ENCODE peak calls at places on chromosomes 7 and 10, in seven cellular contexts. S is cardiac fibroblast, Y is AG04450, A is BJ, T is brain microvascular endothelial cell, X is left ventricle myocardium inferior, P is heart right ventricle. R is an unnamed sample.
A peak's percentile ranks its signal among the peaks of the same experiment; 100 is the strongest.

GRCh38 chr10:23917251-23917908 is 291.6 kb upstream of the KIAA1217 start:
- DNase-seq in S (no peak), Y (no peak), A (no peak), T (no peak), X (no peak), P (no peak), R (no peak)

GRCh38 chr7:152556013-152556412 is 119.9 kb downstream of the XRCC2 start:
- DNase-seq in S (no peak), Y (no peak), A (no peak), T (no peak), X (no peak), P (no peak), R (no peak)

GRCh38 chr10:124535731-124536495 is 74.3 kb downstream of the LHPP start:
- DNase-seq in S (no peak), Y (no peak), A (no peak), T (no peak), X (no peak), P (no peak), R (no peak)

GRCh38 chr7:5780801-5781496 is 514 bp downstream of the RNF216 start:
- DNase-seq in S (peak; percentile 35), Y (no peak), A (no peak), T (peak; percentile 8), X (peak; percentile 54), P (peak; percentile 60), R (no peak)

GRCh38 chr10:3197354-3198003 is 24.9 kb upstream of the PITRM1 start:
- DNase-seq in S (peak; percentile 86), Y (peak; percentile 65), A (peak; percentile 62), T (peak; percentile 87), X (peak; percentile 77), P (peak; percentile 83), R (peak; percentile 51)

GRCh38 chr7:140601566-140602174 is 38.9 kb downstream of the DENND2A start:
- DNase-seq in S (no peak), Y (no peak), A (no peak), T (no peak), X (no peak), P (peak; percentile 19), R (no peak)

GRCh38 chr7:158494162-158494586 is 93.4 kb downstream of the PTPRN2 start:
- DNase-seq in S (no peak), Y (no peak), A (no peak), T (no peak), X (no peak), P (no peak), R (no peak)

GRCh38 chr10:88982360-88982759 is 8.2 kb upstream of the FAS start:
- DNase-seq in S (no peak), Y (no peak), A (no peak), T (no peak), X (no peak), P (no peak), R (no peak)

GRCh38 chr10:124864421-124865193 is 63.0 kb downstream of the ABRAXAS2 start:
- DNase-seq in S (peak; percentile 11), Y (no peak), A (no peak), T (peak; percentile 2), X (peak; percentile 86), P (peak; percentile 77), R (no peak)

GRCh38 chr7:46784746-46785145 is 797.2 kb downstream of the TNS3 start:
- DNase-seq in S (peak; percentile 29), Y (no peak), A (peak; percentile 45), T (peak; percentile 57), X (no peak), P (no peak), R (no peak)

GRCh38 chr7:151759591-151760042 is 117.3 kb downstream of the PRKAG2 start:
- DNase-seq in S (peak; percentile 72), Y (no peak), A (no peak), T (peak; percentile 49), X (peak; percentile 43), P (no peak), R (no peak)

GRCh38 chr10:1120761-1121160 is 64.6 kb downstream of the WDR37 start:
- DNase-seq in S (no peak), Y (no peak), A (no peak), T (no peak), X (no peak), P (no peak), R (no peak)

GRCh38 chr10:103923502-103923901 is 5.5 kb upstream of the STN1 start:
- DNase-seq in S (no peak), Y (no peak), A (no peak), T (no peak), X (no peak), P (no peak), R (no peak)

GRCh38 chr7:34453150-34453549 is 204.9 kb upstream of the NPSR1 start:
- DNase-seq in S (peak; percentile 40), Y (no peak), A (no peak), T (no peak), X (no peak), P (no peak), R (no peak)

GRCh38 chr10:89427629-89428028 is 13.3 kb downstream of the IFIT5 start:
- DNase-seq in S (peak; percentile 48), Y (peak; percentile 48), A (peak; percentile 39), T (peak; percentile 76), X (no peak), P (no peak), R (no peak)

GRCh38 chr7:97024209-97025129 is at the start of gene DLX5:
- DNase-seq in S (no peak), Y (no peak), A (no peak), T (no peak), X (no peak), P (no peak), R (no peak)

GRCh38 chr7:159211540-159212182 is 67.0 kb upstream of the VIPR2 start:
- DNase-seq in S (no peak), Y (no peak), A (no peak), T (no peak), X (no peak), P (no peak), R (no peak)

GRCh38 chr7:20779041-20779440 is 7.6 kb downstream of the SP8 start:
- DNase-seq in S (no peak), Y (no peak), A (no peak), T (no peak), X (no peak), P (no peak), R (no peak)

GRCh38 chr10:108465871-108466641 is 1301.5 kb upstream of the SORCS1 start:
- DNase-seq in S (peak; percentile 20), Y (no peak), A (no peak), T (no peak), X (peak; percentile 22), P (peak; percentile 40), R (no peak)

GRCh38 chr7:392822-393221 is 102.9 kb downstream of the FOXL3 start:
- DNase-seq in S (no peak), Y (no peak), A (no peak), T (no peak), X (no peak), P (no peak), R (no peak)
- H3K4me3 ChIP-seq in S (no peak overlapping the region), Y (no peak overlapping the region), A (no peak overlapping the region), T (no peak overlapping the region), X (no peak overlapping the region), P (no peak overlapping the region), R (no peak overlapping the region)

DNA sequence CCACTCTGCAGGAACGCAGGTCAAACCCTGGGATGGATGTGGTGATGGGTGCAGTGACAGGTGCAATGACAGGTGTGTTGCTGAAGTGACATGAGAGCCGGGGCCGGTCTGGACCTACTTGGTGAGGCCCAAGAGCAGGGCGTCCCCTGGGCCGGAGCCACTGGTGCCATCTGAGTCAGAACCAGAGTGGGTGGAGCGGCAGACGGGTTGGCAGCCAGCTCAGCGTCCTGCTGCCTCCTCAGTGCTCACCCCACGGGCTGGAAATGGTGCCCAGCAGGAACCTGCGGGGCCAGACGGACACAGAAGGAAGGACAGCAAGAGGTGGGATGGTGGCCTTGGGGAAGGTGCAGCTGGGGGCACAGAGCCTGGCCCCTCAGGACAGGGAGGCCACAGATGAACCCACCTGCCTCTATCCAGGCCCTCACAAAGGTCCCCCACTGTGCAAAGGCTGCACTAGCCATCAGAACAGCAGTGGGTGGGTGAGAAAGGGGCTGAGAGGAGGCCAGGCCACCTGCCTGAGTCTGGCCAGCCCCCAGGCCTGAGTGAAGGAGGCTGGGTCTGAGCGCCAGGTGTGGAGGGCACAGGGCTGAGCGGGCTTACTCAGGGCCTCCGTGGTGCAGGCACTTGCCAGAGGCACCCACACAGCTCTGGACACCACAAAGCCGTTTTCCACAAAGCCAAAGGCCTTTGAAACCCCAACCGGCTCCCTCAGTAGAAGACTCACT is 129.0 kb upstream of the PPP2R2D start:
- DNase-seq in S (no peak), Y (no peak), A (no peak), T (no peak), X (no peak), P (no peak), R (no peak)
- H3K4me3 ChIP-seq in S (no peak overlapping the region), Y (no peak overlapping the region), A (no peak overlapping the region), T (no peak overlapping the region), X (no peak overlapping the region), P (no peak overlapping the region), R (no peak overlapping the region)

GRCh38 chr10:119724630-119725549 is 960 bp upstream of the INPP5F start:
- DNase-seq in S (peak; percentile 29), Y (no peak), A (no peak), T (no peak), X (no peak), P (no peak), R (no peak)
- H3K4me3 ChIP-seq in S (peak overlapping the region; percentile 46), Y (peak overlapping the region; percentile 70), A (peak overlapping the region; percentile 58), T (peak overlapping the region; percentile 69), X (peak overlapping the region; percentile 96), P (peak overlapping the region; percentile 95), R (peak overlapping the region; percentile 69)

DNA sequence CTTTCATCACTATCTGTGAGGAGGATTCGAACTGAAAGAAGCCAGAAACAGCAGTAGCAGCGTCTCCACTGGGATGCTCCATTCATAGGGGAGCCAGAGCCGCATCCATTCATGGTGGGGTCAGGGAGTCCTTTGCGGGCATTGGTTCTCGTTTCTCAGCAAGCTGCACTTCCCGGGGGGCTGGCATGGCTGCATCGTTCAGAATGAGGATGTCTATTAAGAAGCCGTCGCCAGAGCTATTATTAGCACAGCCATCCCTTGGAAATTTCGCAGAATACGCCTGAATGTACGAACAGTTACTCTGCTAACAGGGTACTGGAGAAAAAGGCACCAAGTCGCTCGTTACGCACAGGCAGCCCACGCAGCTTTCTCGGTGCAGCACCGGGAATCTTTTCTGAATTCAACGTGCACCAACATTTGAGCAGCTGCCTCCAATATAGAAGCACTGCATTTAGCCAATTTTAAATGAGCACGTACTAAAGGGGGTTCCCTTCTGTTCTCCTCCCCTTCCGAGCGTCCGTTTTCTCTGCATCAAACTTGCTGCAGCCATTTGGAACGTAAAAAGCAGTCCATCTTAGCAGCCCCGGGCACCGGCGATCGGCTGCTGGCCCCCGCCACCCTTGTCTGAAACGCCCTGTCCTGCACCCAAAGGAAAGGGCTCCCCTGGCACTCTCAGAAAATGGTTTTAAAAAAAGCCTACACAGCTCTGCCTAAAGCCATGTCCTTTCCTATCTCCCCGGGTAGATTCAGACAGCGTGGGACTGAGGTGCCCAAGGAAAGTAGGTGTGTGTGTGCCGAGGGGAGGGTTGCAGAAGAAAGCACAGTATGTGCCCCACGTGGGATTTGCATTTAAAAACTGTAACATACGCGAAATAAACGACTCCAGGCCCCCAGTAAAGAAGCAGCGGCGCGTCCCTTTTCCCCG is 304.1 kb downstream of the PRPF18 start:
- DNase-seq in S (peak; percentile 58), Y (no peak), A (no peak), T (peak; percentile 52), X (no peak), P (no peak), R (no peak)
- H3K4me3 ChIP-seq in S (peak overlapping the region; percentile 58), Y (peak overlapping the region; percentile 73), A (peak overlapping the region; percentile 56), T (peak overlapping the region; percentile 77), X (peak overlapping the region; percentile 77), P (peak overlapping the region; percentile 64), R (peak overlapping the region; percentile 67)